ENCODE peak calls at places on chromosomes 4 and X, in five cellular contexts. M, I, R, H and B are unnamed samples.

GRCh38 chrX:30530591-30530990 is 47.0 kb downstream of the TASL start:
- DNase-seq in M (no peak), I (no peak), R (no peak), H (no peak), B (no peak)

GRCh38 chr4:129999156-129999555 is 903.2 kb downstream of the C4orf33 start:
- DNase-seq in M (no peak), I (no peak), R (no peak), H (no peak), B (no peak)

GRCh38 chr4:150278206-150278605 is 200.0 kb downstream of the DCLK2 start:
- DNase-seq in M (no peak), I (no peak), R (no peak), H (no peak), B (no peak)

GRCh38 chr4:158729716-158730559 is 6.7 kb upstream of the PPID start:
- DNase-seq in M (peak), I (peak), R (peak), H (peak), B (peak)

GRCh38 chr4:40197879-40198689 is 1.3 kb downstream of the RHOH start:
- DNase-seq in M (no peak), I (peak), R (no peak), H (no peak), B (no peak)

GRCh38 chr4:149522031-149522430 is 293.6 kb downstream of the IQCM start:
- DNase-seq in M (no peak), I (no peak), R (no peak), H (no peak), B (no peak)

GRCh38 chr4:56468097-56468422 is 643 bp downstream of the SRP72 start:
- DNase-seq in M (peak), I (peak), R (no peak), H (no peak), B (peak)

GRCh38 chr4:122917731-122918130 is 4.7 kb downstream of the NUDT6 start:
- DNase-seq in M (no peak), I (no peak), R (no peak), H (no peak), B (no peak)

GRCh38 chr4:81595798-81596610 is 124.3 kb upstream of the RASGEF1B start:
- DNase-seq in M (no peak), I (no peak), R (no peak), H (no peak), B (no peak)

GRCh38 chr4:7424553-7425111 is 10.1 kb downstream of the PSAPL1 start:
- DNase-seq in M (no peak), I (peak), R (peak), H (peak), B (no peak)

GRCh38 chrX:16702700-16703599 is 9.5 kb downstream of the CTPS2 start:
- DNase-seq in M (peak), I (peak), R (no peak), H (no peak), B (no peak)

GRCh38 chrX:9785944-9786741 is at the start of gene SHROOM2:
- DNase-seq in M (no peak), I (no peak), R (no peak), H (no peak), B (no peak)

GRCh38 chr4:139207873-139208403 is 30.9 kb upstream of the ELF2 start:
- DNase-seq in M (no peak), I (no peak), R (no peak), H (no peak), B (no peak)

GRCh38 chrX:69616520-69617203 is 749 bp downstream of the EDA start:
- DNase-seq in M (peak), I (peak), R (no peak), H (peak), B (no peak)

GRCh38 chr4:40283968-40284367 is 51.2 kb upstream of the CHRNA9 start:
- DNase-seq in M (no peak), I (no peak), R (no peak), H (no peak), B (peak)

GRCh38 chrX:72265263-72265662 is 11.8 kb downstream of the RPS4X start:
- DNase-seq in M (no peak), I (no peak), R (no peak), H (peak), B (no peak)

GRCh38 chr4:90792689-90793088 is 665.5 kb downstream of the CCSER1 start:
- DNase-seq in M (no peak), I (no peak), R (no peak), H (no peak), B (no peak)

GRCh38 chr4:153220709-153221367 is 16.6 kb downstream of the TRIM2 start:
- DNase-seq in M (no peak), I (no peak), R (no peak), H (no peak), B (no peak)

GRCh38 chr4:22515145-22515887 is 550 bp downstream of the ADGRA3 start:
- DNase-seq in M (peak), I (peak), R (no peak), H (peak), B (peak)

GRCh38 chr4:24594887-24595286 is 10.5 kb upstream of the DHX15 start:
- DNase-seq in M (peak), I (no peak), R (no peak), H (no peak), B (peak)

GRCh38 chr4:160217352-160217751 is 1114.5 kb downstream of the RAPGEF2 start:
- DNase-seq in M (no peak), I (no peak), R (no peak), H (no peak), B (no peak)

GRCh38 chr4:113101669-113102068 is 52.2 kb downstream of the ANK2 start:
- DNase-seq in M (peak), I (no peak), R (no peak), H (no peak), B (no peak)

GRCh38 chr4:44446801-44447562 is 1.6 kb downstream of the KCTD8 start:
- DNase-seq in M (no peak), I (no peak), R (peak), H (no peak), B (no peak)

GRCh38 chrX:87805829-87806490 is 288.4 kb downstream of the KLHL4 start:
- DNase-seq in M (no peak), I (no peak), R (no peak), H (no peak), B (no peak)

GRCh38 chrX:153416781-153417180 is 5.5 kb downstream of the ZFP92 start:
- DNase-seq in M (no peak), I (no peak), R (no peak), H (no peak), B (no peak)

DNA sequence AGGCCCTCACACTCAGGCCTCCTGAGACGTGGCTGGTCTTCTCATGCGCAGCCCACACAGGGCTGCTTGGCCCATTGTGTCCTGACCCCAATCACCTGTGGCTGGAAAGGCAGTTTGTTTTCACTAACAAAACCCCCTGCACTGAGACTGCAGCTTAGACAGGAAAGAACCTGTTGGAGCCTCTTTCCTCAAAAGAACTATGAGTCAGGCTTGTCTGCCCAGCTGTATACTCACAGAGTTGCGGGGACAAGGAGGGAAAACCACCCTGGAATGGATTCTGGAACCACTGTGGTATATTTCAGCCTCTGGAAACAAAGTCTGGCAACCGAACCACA is 5.2 kb upstream of the TMEM156 start:
- DNase-seq in M (no peak), I (no peak), R (no peak), H (no peak), B (no peak)
- TF ChIP-seq POLR2A in M (no peak), I (no peak), R (no peak), H (no peak), B (no peak)

GRCh38 chrX:2689773-2690666 is 1.1 kb upstream of the CD99 start:
- DNase-seq in M (peak), I (peak), R (no peak), H (peak), B (no peak)

GRCh38 chrX:2692221-2693122 is 1.4 kb downstream of the CD99 start:
- DNase-seq in M (no peak), I (peak), R (no peak), H (peak), B (peak)

GRCh38 chrX:2693123-2693438 is 2.0 kb downstream of the CD99 start:
- DNase-seq in M (no peak), I (no peak), R (no peak), H (no peak), B (no peak)

GRCh38 chrX:2691543-2692220 is 587 bp downstream of the CD99 start:
- DNase-seq in M (no peak), I (peak), R (no peak), H (peak), B (peak)

GRCh38 chrX:2690856-2691542 is at the start of gene CD99:
- DNase-seq in M (peak), I (peak), R (peak), H (peak), B (peak)
- TF ChIP-seq POLR2A in M (no peak), I (peak), R (no peak), H (no peak), B (no peak)

GRCh38 chrX:54043696-54044125 is 562 bp downstream of the PHF8 start:
- DNase-seq in M (no peak), I (peak), R (peak), H (no peak), B (no peak)

GRCh38 chrX:54045563-54046228 is 1.4 kb upstream of the PHF8 start:
- DNase-seq in M (peak), I (no peak), R (no peak), H (no peak), B (no peak)

GRCh38 chrX:54044877-54045328 is 630 bp upstream of the PHF8 start:
- DNase-seq in M (peak), I (no peak), R (no peak), H (no peak), B (no peak)

GRCh38 chrX:54043084-54043483 is 1.2 kb downstream of the PHF8 start:
- DNase-seq in M (no peak), I (no peak), R (no peak), H (no peak), B (no peak)

GRCh38 chrX:54044126-54044876 is at the start of gene PHF8:
- DNase-seq in M (peak), I (peak), R (peak), H (peak), B (peak)
- TF ChIP-seq POLR2A in M (peak), I (peak), R (no peak), H (no peak), B (peak)

DNA sequence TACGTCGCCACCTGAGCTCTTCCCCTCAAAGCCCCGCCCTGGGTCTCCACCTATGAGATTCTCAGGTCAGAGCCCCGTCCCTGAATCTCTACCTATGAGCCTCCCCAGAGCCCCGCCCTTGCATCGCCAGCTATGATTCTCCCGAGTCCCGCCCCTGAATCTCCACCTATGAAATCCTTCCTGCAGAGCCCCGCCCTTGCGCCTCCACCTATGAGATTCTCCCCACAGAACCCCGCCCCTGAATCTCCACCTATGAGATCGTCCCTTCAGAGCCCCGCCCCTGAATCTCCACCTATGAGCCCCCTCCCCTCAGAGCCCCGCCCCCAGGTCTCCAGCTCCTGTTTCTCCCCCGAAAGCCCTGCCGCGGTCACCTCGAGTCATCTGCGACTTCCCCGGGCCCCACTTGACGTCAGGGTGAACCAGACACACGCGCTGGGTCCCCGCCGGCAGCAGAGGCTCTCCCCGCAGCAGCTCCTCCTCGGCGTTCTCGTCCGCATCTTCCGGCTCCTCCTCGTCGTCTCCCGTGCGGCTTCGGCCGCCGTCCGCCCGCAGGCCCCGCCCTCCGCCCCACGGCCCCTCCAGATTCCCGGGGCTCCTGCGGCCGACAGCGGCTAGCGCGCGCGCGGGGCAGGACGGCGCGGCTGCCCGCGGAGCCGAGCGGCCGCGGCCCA is 393 bp downstream of the GTPBP6 start:
- DNase-seq in M (peak), I (peak), R (peak), H (peak), B (peak)
- TF ChIP-seq POLR2A in M (no peak), I (peak), R (peak), H (no peak), B (no peak)

DNA sequence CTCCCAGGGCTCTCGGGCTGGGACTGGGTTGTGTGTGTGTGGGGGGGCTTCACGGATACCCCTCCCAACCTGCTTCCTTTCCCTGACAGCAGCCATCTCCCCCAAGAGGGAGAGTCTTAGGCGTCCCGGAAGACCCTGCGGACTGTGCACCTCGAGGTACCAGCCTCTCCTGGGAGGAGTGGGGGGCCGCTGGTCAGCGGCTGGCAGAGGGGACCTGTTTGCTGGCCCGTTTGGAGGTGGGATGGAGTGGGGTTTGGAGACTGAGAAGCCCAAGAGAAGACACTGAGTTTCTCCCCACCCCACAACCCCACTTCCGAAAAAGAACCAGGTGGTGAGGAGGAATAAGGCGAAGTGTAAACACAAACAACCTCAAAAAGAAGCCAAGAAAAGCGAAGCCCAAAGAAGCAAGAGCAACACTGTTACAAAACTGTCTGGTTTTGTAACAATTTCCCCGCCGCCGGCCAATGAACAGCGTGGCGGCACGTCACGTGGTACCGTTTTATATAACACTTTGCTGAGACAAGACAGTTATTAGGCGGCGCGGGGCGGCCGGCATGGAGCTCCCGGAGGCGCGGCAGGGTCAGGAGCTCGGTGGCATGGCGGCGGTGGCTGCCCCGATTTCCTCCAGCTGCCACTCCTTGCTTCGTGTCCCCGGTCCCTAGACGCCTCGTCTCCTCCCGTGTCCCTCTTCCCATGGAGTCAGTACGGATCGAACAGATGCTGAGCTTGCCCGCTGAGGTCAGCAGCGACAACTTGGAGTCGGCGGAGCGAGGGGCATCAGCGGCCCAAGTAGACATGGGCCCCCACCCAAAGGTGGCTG is at the start of gene LONRF3:
- DNase-seq in M (peak), I (peak), R (peak), H (peak), B (peak)
- TF ChIP-seq POLR2A in M (peak), I (peak), R (peak), H (no peak), B (peak)